ENCODE peak calls at places on chromosomes 5 and 9, in four cellular contexts. M is NCI-H526 treated with DMSO at 0.1 percent for 48 hours; U is stimulated activated CD4-positive, alpha-beta T cell treated with anti-CD3 and anti-CD28 coated beads, Interleukin-1b, Interleukin-23, amount 100 ng/mL, for 4 hours; H is stimulated activated CD8-positive, alpha-beta memory T cell treated with anti-CD3 and anti-CD28 coated beads, Interleukin-4, amount 100 ng/mL, for 1 hour. Y is an unnamed sample.

GRCh38 chr5:124665625-124666024 is 80.8 kb downstream of the ZNF608 start:
- DNase-seq in H (no peak), U (no peak), M (no peak), Y (no peak)

GRCh38 chr5:150448960-150449490 is 514 bp downstream of the RPS14 start:
- DNase-seq in U (no peak), H (no peak), M (no peak), Y (no peak)

GRCh38 chr5:8685704-8686103 is 816.8 kb downstream of the MTRR start:
- DNase-seq in U (no peak), M (no peak), H (no peak), Y (peak)

GRCh38 chr5:154722097-154722496 is 33.1 kb upstream of the LARP1 start:
- DNase-seq in M (no peak), U (no peak), H (no peak), Y (no peak)

GRCh38 chr5:117803533-117803932 is 1184.8 kb downstream of the DTWD2 start:
- DNase-seq in H (no peak), M (no peak), U (no peak), Y (no peak)

GRCh38 chr9:125143377-125144090 is at the start of gene SCAI:
- DNase-seq in M (peak), U (peak), H (peak), Y (peak)

GRCh38 chr9:78300209-78300608 is 3.3 kb downstream of the PSAT1 start:
- DNase-seq in M (no peak), H (no peak), U (no peak), Y (no peak)

GRCh38 chr5:74953961-74954720 is 88.0 kb upstream of the FAM169A start:
- DNase-seq in H (no peak), U (no peak), M (no peak), Y (no peak)

GRCh38 chr9:92746567-92747458 is 17.8 kb downstream of the BICD2 start:
- DNase-seq in H (no peak), U (no peak), M (no peak), Y (peak)

GRCh38 chr5:38653389-38653788 is 96.9 kb upstream of the LIFR start:
- DNase-seq in U (no peak), M (no peak), H (no peak), Y (no peak)

GRCh38 chr5:160260881-160261815 is 31.8 kb downstream of the FABP6 start:
- DNase-seq in U (no peak), M (no peak), H (no peak), Y (peak)

GRCh38 chr5:139872052-139872766 is 76.6 kb downstream of the PSD2 start:
- DNase-seq in U (no peak), M (no peak), H (no peak), Y (no peak)

GRCh38 chr9:88741335-88741734 is 206.4 kb downstream of the NXNL2 start:
- DNase-seq in M (no peak), U (no peak), H (no peak), Y (no peak)

Y was measured in cardiac muscle cell.